ENCODE peak calls at places on chromosome 1, in nine cellular contexts. C is PC-3, K is hepatocyte, L is A549, V is upper lobe of left lung, O is GM06990, T is omental fat pad, Y is IMR-90, J is MCF 10A. E is an unnamed sample.

GRCh38 chr1:199161766-199162303 is 523.0 kb downstream of the PTPRC start:
- DNase-seq in C (no peak), K (no peak), L (no peak), V (no peak), O (no peak), T (no peak), Y (no peak), J (no peak), E (no peak)

GRCh38 chr1:178341218-178341956 is 155.4 kb downstream of the CLEC20A start:
- DNase-seq in C (peak), K (peak), L (no peak), V (peak), O (no peak), T (no peak), Y (peak), J (peak), E (no peak)

GRCh38 chr1:226629210-226629895 is 80.8 kb downstream of the STUM start:
- DNase-seq in C (no peak), K (no peak), L (no peak), V (peak), O (no peak), T (no peak), Y (no peak), J (no peak), E (no peak)

GRCh38 chr1:3072178-3072947 is 3.4 kb downstream of the PRDM16 start:
- DNase-seq in C (no peak), K (peak), L (no peak), V (no peak), O (no peak), T (no peak), Y (no peak), J (no peak), E (no peak)

GRCh38 chr1:154931940-154932487 is 4.5 kb downstream of the PMVK start:
- DNase-seq in C (peak), K (peak), L (peak), V (peak), O (no peak), T (no peak), Y (no peak), J (peak), E (no peak)

GRCh38 chr1:85001742-85002141 is 4.8 kb upstream of the MCOLN2 start:
- DNase-seq in C (no peak), K (no peak), L (no peak), V (no peak), O (no peak), T (no peak), Y (no peak), J (no peak), E (no peak)

GRCh38 chr1:110007045-110007444 is 22.5 kb downstream of the AHCYL1 start:
- DNase-seq in C (no peak), K (no peak), L (no peak), V (no peak), O (no peak), T (no peak), Y (no peak), J (no peak), E (no peak)

GRCh38 chr1:235648407-235648907 is 1.1 kb downstream of the GNG4 start:
- DNase-seq in C (no peak), K (peak), L (no peak), V (no peak), O (no peak), T (no peak), Y (no peak), J (no peak), E (no peak)

GRCh38 chr1:51348147-51348527 is 17.8 kb upstream of the TTC39A start:
- DNase-seq in C (no peak), K (no peak), L (no peak), V (no peak), O (no peak), T (no peak), Y (no peak), J (no peak), E (no peak)

DNA sequence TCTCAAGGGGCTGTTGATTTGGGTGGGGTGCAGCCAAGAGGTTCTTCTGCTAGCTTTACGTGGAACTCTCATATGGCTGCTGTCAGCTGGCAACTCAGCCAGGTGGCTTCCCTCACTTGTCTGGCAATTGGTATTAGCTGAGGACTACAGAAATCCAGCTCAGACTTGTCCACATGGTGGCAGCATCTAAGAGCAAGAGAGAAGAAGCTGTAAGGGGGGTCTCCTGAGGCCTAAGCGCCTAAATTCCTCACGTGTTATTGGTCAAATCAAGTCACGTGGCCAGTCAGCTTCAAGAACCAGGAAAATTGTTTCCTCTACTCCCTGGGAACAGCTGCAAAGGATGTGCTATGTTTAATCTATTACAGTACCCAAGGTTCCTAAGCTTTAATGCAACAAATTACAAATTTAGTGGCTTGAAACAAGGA is 4.2 kb upstream of the DYRK3 start:
- DNase-seq in C (peak), K (peak), L (peak), V (peak), O (peak), T (no peak), Y (peak), J (peak), E (no peak)
- TF ChIP-seq CTCF in C (peak), K (peak), L (peak), V (peak), O (peak), T (no peak), Y (peak), J (peak), E (peak)

DNA sequence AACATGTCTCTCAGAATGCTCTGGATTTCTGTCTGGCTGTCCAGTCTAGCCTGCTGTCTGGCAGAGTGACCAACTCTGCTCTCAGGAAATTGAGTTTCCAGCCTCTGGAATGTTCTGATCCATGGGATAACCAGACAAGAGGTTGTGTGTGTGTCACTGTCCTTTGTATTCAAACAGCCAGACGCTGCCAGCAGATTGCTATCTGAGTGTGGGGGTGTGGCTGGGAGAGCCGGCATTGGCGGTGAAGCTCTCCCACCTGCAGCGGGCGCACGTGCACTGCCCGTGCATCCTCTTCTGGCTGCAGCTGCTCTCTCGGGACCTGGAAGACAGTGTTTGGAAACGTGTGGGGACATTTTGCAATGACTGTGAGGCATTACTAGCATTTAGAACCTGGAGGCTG is 26.1 kb downstream of the PKP1 start:
- DNase-seq in C (peak), K (peak), L (peak), V (peak), O (no peak), T (no peak), Y (peak), J (peak), E (no peak)
- TF ChIP-seq CTCF in C (peak), K (peak), L (no peak), V (peak), O (peak), T (no peak), Y (no peak), J (peak), E (peak)

GRCh38 chr1:206833741-206834140 is 31.7 kb upstream of the IL20 start:
- DNase-seq in C (peak), K (no peak), L (no peak), V (peak), O (no peak), T (no peak), Y (no peak), J (peak), E (no peak)
- TF ChIP-seq CTCF in C (no peak), K (no peak), L (no peak), V (no peak), O (no peak), T (no peak), Y (no peak), J (no peak), E (no peak)

DNA sequence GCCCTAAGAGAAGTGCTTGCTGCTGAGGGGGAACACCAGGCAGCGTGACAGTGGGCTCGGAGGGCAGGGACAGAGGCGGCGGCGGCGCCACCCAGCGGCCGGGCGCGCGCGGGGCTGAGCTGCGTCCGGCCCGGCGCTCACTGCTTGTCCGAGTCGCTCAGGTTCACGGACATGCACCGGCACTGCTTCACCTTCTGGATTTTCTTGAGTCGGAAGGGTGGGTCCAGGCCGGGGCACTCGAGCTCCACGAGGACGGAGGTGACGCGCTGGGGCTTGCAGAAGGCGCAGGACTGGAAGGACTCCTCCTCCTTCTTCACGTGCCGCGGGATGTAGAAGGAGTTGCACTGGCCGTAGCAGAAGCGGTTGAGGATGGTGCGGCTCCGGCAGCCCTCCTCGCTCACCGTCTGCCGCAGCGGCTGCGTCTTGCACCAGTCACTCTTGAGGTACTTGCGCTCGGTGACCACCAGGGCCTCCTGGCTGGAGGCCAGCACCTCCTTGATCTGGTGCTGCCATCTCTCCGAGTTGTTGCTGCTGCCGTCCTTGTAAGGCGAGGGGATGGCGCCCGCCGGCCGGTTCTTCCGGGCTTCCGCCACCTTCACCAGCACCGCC is 119.0 kb downstream of the GREM2 start:
- DNase-seq in C (no peak), K (peak), L (peak), V (no peak), O (peak), T (no peak), Y (peak), J (no peak), E (no peak)
- TF ChIP-seq CTCF in C (no peak), K (peak), L (peak), V (no peak), O (no peak), T (no peak), Y (no peak), J (peak), E (no peak)

GRCh38 chr1:78493456-78493855 is 2.7 kb downstream of the PTGFR start:
- DNase-seq in C (no peak), K (no peak), L (no peak), V (no peak), O (no peak), T (no peak), Y (peak), J (peak), E (no peak)

GRCh38 chr1:78492376-78492950 is 1.7 kb downstream of the PTGFR start:
- DNase-seq in C (peak), K (peak), L (no peak), V (no peak), O (no peak), T (no peak), Y (no peak), J (no peak), E (no peak)

GRCh38 chr1:78501203-78501602 is 10.4 kb downstream of the PTGFR start:
- DNase-seq in C (peak), K (no peak), L (no peak), V (no peak), O (no peak), T (no peak), Y (no peak), J (no peak), E (no peak)

GRCh38 chr1:78500529-78500928 is 9.8 kb downstream of the PTGFR start:
- DNase-seq in C (no peak), K (no peak), L (no peak), V (no peak), O (no peak), T (no peak), Y (no peak), J (no peak), E (no peak)

GRCh38 chr1:78497196-78497595 is 6.4 kb downstream of the PTGFR start:
- DNase-seq in C (no peak), K (no peak), L (no peak), V (no peak), O (no peak), T (no peak), Y (no peak), J (peak), E (no peak)
- TF ChIP-seq CTCF in C (no peak), K (no peak), L (no peak), V (no peak), O (no peak), T (no peak), Y (no peak), J (no peak), E (no peak)

GRCh38 chr1:189220750-189221149 is 1256.9 kb downstream of the BRINP3 start:
- DNase-seq in C (peak), K (no peak), L (peak), V (no peak), O (no peak), T (no peak), Y (no peak), J (peak), E (no peak)
- TF ChIP-seq CTCF in C (peak), K (peak), L (peak), V (no peak), O (peak), T (no peak), Y (peak), J (peak), E (peak)

GRCh38 chr1:160020196-160020595 is 11.6 kb downstream of the PIGM start:
- DNase-seq in C (no peak), K (no peak), L (no peak), V (no peak), O (no peak), T (no peak), Y (no peak), J (no peak), E (no peak)
- TF ChIP-seq CTCF in C (no peak), K (no peak), L (no peak), V (no peak), O (no peak), T (no peak), Y (no peak), J (no peak), E (no peak)

GRCh38 chr1:75305051-75305450 is 170.9 kb downstream of the LHX8 start:
- DNase-seq in C (no peak), K (no peak), L (no peak), V (no peak), O (no peak), T (no peak), Y (no peak), J (no peak), E (no peak)
- TF ChIP-seq CTCF in C (no peak), K (no peak), L (no peak), V (no peak), O (no peak), T (no peak), Y (no peak), J (no peak), E (no peak)

E was measured in D721Med.